ENCODE peak calls at places on chromosomes 1 and 21, in five cellular contexts. M is transverse colon, S is GM12878, Z is HCT116, L is sigmoid colon. B is an unnamed sample.

GRCh38 chr1:21261551-21262281 is 28.5 kb downstream of the ECE1 start:
- DNase-seq in M (peak), S (no peak), Z (peak), L (peak), B (no peak)

GRCh38 chr1:203239906-203240305 is 10.4 kb upstream of the CHIT1 start:
- DNase-seq in M (no peak), S (no peak), Z (no peak), L (no peak), B (no peak)

GRCh38 chr1:203692565-203693470 is 66.2 kb downstream of the ATP2B4 start:
- DNase-seq in M (peak), S (no peak), Z (peak), L (peak), B (no peak)

GRCh38 chr1:117143856-117144255 is 22.3 kb upstream of the TRIM45 start:
- DNase-seq in M (no peak), S (no peak), Z (no peak), L (no peak), B (no peak)

GRCh38 chr1:8002329-8003320 is 23.5 kb downstream of the ERRFI1 start:
- DNase-seq in M (no peak), S (no peak), Z (no peak), L (no peak), B (no peak)

GRCh38 chr1:233025156-233025555 is 74.7 kb downstream of the NTPCR start:
- DNase-seq in M (peak), S (no peak), Z (no peak), L (no peak), B (no peak)

GRCh38 chr1:112358061-112358770 is 37.8 kb upstream of the CTTNBP2NL start:
- DNase-seq in M (no peak), S (no peak), Z (no peak), L (no peak), B (no peak)

GRCh38 chr1:37372740-37373139 is 101.6 kb upstream of the ZC3H12A start:
- DNase-seq in M (no peak), S (no peak), Z (no peak), L (peak), B (no peak)

GRCh38 chr1:57908471-57908870 is 484.6 kb upstream of the DAB1 start:
- DNase-seq in M (no peak), S (no peak), Z (no peak), L (no peak), B (no peak)

GRCh38 chr1:26602378-26602959 is 72.9 kb downstream of the RPS6KA1 start:
- DNase-seq in M (peak), S (no peak), Z (peak), L (no peak), B (no peak)

GRCh38 chr1:97332716-97333115 is 588.1 kb downstream of the DPYD start:
- DNase-seq in M (no peak), S (no peak), Z (no peak), L (no peak), B (no peak)

GRCh38 chr21:42525228-42525604 is 11.6 kb downstream of the SLC37A1 start:
- DNase-seq in M (no peak), S (no peak), Z (no peak), L (peak), B (no peak)

GRCh38 chr1:32073387-32074229 is 869 bp downstream of the TMEM39B start:
- DNase-seq in M (no peak), S (peak), Z (no peak), L (no peak), B (no peak)

GRCh38 chr1:155698382-155699038 is 9.6 kb downstream of the DAP3 start:
- DNase-seq in M (no peak), S (no peak), Z (no peak), L (no peak), B (no peak)

GRCh38 chr1:246415028-246415427 is 92.1 kb downstream of the SMYD3 start:
- DNase-seq in M (no peak), S (no peak), Z (no peak), L (no peak), B (no peak)

GRCh38 chr1:186927884-186928283 is 99.1 kb downstream of the PLA2G4A start:
- DNase-seq in M (no peak), S (no peak), Z (no peak), L (no peak), B (no peak)

GRCh38 chr1:175808573-175808972 is 65.2 kb upstream of the TNR start:
- DNase-seq in M (no peak), S (no peak), Z (no peak), L (no peak), B (no peak)

GRCh38 chr1:17309701-17310640 is 2.0 kb downstream of the PADI4 start:
- DNase-seq in M (no peak), S (no peak), Z (no peak), L (peak), B (no peak)

GRCh38 chr1:50610563-50610962 is 187.3 kb upstream of the DMRTA2 start:
- DNase-seq in M (no peak), S (peak), Z (no peak), L (no peak), B (no peak)

GRCh38 chr1:202589190-202589680 is 121.0 kb downstream of the SYT2 start:
- DNase-seq in M (peak), S (no peak), Z (peak), L (peak), B (no peak)

GRCh38 chr1:83872515-83872914 is 126.4 kb downstream of the TTLL7 start:
- DNase-seq in M (no peak), S (no peak), Z (no peak), L (no peak), B (no peak)

GRCh38 chr1:202233824-202234223 is 40.2 kb downstream of the LGR6 start:
- DNase-seq in M (no peak), S (no peak), Z (no peak), L (no peak), B (no peak)

GRCh38 chr1:54800899-54801759 is at the start of gene TTC22:
- DNase-seq in M (peak), S (peak), Z (peak), L (peak), B (peak)

GRCh38 chr1:96519851-96520281 is 201.7 kb upstream of the PTBP2 start:
- DNase-seq in M (no peak), S (no peak), Z (no peak), L (peak), B (no peak)

GRCh38 chr1:29999595-29999994 is 723.8 kb downstream of the MATN1 start:
- DNase-seq in M (no peak), S (no peak), Z (no peak), L (no peak), B (no peak)

GRCh38 chr21:21101911-21102310 is 103.7 kb downstream of the NCAM2 start:
- DNase-seq in M (no peak), S (no peak), Z (no peak), L (no peak), B (no peak)

GRCh38 chr1:12697406-12697805 is 18.5 kb upstream of the AADACL3 start:
- DNase-seq in M (no peak), S (no peak), Z (no peak), L (no peak), B (no peak)

GRCh38 chr1:67415041-67415440 is 15.2 kb downstream of the SERBP1 start:
- DNase-seq in M (no peak), S (no peak), Z (no peak), L (no peak), B (no peak)

GRCh38 chr1:154431586-154432373 is 26.6 kb downstream of the IL6R start:
- DNase-seq in M (no peak), S (no peak), Z (no peak), L (peak), B (no peak)

GRCh38 chr1:235939488-235939775 is 72.7 kb upstream of the LYST start:
- DNase-seq in M (no peak), S (no peak), Z (no peak), L (no peak), B (no peak)

GRCh38 chr1:164061528-164061927 is 497.5 kb upstream of the PBX1 start:
- DNase-seq in M (no peak), S (no peak), Z (no peak), L (no peak), B (no peak)

GRCh38 chr1:65762081-65762862 is 30.4 kb upstream of the PDE4B start:
- DNase-seq in M (no peak), S (no peak), Z (no peak), L (no peak), B (no peak)

GRCh38 chr1:226355679-226356583 is 47.0 kb upstream of the LIN9 start:
- DNase-seq in M (peak), S (no peak), Z (no peak), L (no peak), B (no peak)

GRCh38 chr1:6554907-6555778 is at the start of gene TAS1R1:
- DNase-seq in M (peak), S (no peak), Z (no peak), L (peak), B (no peak)

GRCh38 chr1:20507248-20507563 is 745 bp downstream of the MUL1 start:
- DNase-seq in M (no peak), S (no peak), Z (no peak), L (no peak), B (no peak)

GRCh38 chr21:45556645-45557601 is 14.7 kb upstream of the SLC19A1 start:
- DNase-seq in M (no peak), S (no peak), Z (no peak), L (peak), B (no peak)

DNA sequence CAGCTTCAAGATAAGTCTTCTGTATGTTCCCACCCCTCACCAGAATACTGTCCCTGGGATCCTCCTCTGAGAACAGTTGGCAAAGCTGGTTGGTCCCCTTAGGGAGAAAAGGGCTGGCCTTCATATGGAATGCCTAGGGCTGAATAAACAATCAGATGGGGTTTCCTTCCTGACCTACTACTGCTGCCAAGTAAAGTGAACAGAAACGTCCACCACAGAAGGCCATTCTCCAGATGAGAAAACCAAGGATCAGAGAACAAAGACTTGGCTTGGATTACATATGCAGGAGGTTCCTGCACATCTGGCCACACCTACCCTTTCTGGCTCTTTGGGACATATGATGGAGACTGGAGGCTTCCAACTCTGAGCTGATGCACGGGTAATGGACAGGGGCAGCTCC is 194.5 kb downstream of the HIVEP3 start:
- DNase-seq in M (no peak), S (no peak), Z (no peak), L (no peak), B (no peak)
- TF ChIP-seq POLR2AphosphoS5 in M (no peak), S (no peak), Z (no peak), L (no peak), B (no peak)

DNA sequence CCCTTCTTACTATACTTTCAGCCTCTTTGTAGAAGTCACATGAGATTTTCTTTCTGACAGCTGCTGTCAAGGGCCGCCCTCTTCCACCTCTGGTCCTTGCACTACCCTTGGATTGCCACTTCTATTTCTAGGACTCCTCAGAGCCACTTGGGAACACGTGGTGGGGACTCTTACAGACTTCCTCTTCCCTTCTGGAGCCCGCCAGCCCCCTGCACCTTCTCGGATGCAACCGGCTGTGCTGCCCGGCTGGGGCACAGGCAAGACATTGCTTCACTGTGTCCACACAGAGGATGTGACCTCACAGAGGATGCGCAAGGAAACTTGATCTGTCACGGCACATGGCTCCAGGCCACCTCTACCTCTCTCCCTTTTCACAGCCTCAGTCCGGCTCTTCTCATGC is 2.4 kb upstream of the IKBKE start:
- DNase-seq in M (peak), S (no peak), Z (no peak), L (peak), B (no peak)
- TF ChIP-seq POLR2AphosphoS5 in M (no peak), S (no peak), Z (no peak), L (no peak), B (no peak)

DNA sequence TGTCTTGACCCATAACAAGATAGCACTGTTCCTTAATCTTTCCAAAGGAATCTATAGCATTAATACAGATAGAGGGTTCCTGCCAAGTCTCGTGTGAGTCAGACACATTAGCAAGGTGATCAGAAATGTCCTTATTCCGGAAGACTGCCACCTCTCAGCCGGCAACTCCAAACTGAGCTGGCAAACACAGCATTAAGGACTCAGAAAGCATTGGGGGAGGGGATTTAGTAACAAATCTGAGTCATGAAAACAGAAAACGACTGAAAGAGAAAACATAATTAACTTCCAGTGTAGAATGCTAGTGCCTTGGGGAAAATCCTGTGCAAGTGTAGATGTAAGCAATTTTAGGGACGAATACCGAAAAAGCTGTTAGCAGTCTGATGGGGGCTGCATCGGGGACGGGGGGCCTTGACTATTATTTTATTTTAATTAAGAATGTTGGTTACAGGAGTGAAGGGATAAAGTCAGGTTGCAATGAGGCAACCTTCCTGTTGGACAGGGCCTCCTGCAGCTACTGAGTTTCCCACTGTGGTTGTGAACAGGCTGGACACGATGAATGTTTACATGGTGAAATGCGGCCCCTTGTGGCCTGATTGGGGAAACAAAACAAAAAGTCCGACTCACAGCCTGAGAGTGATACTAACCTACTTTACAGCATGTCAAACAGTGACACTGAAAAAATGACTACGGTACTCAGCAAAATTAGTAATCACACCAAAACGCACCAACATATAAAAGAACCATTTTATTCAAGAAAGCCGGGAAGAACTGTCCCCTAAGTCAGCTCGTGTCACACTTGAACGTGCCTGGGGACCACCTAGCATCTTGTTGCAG is 20.7 kb downstream of the MIS18A start:
- DNase-seq in M (peak), S (no peak), Z (peak), L (peak), B (peak)
- TF ChIP-seq POLR2AphosphoS5 in M (no peak), S (no peak), Z (no peak), L (no peak), B (no peak)

DNA sequence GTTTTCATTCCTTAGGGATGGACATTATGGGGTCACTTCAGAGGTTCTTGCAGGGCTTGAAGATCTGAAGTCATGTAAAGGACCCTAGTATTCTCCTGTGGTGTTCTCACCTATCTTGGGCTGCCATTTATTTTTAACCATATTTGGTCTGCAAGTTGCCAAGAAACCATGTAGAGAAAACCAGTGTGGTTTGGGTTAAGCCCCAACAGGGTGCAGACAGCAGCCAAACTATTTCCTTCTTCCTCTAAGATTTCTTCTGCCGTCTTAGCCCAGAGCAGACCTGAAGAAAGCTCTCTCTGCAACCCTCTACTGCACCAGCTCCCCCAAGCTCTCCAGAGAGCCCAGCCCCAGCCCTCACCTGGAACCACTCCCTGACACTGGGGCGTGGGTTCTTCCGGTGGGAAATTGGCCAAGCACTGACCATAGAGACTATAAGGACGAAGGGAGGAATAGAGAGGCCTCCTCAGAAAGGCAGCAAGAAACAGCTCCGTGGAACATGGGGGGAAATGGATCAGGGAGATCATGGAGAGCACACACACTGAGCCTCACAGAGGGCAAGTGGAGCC is 136.6 kb downstream of the SYF2 start:
- DNase-seq in M (no peak), S (no peak), Z (no peak), L (no peak), B (no peak)
- TF ChIP-seq POLR2AphosphoS5 in M (no peak), S (no peak), Z (no peak), L (no peak), B (no peak)

GRCh38 chr21:41121785-41122415 is 46.1 kb upstream of the BACE2 start:
- DNase-seq in M (peak), S (peak), Z (peak), L (peak), B (peak)
- TF ChIP-seq POLR2AphosphoS5 in M (no peak), S (no peak), Z (no peak), L (no peak), B (no peak)

GRCh38 chr1:194431121-194431520 is 1244.7 kb upstream of the B3GALT2 start:
- DNase-seq in M (no peak), S (no peak), Z (no peak), L (no peak), B (no peak)
- TF ChIP-seq POLR2AphosphoS5 in M (no peak), S (no peak), Z (no peak), L (no peak), B (no peak)

GRCh38 chr1:227729144-227729880 is 5.8 kb downstream of the JMJD4 start:
- DNase-seq in M (no peak), S (no peak), Z (no peak), L (no peak), B (no peak)

GRCh38 chr1:227729881-227730629 is 5.0 kb downstream of the JMJD4 start:
- DNase-seq in M (peak), S (no peak), Z (peak), L (no peak), B (peak)

GRCh38 chr1:227731696-227732585 is 3.2 kb downstream of the JMJD4 start:
- DNase-seq in M (no peak), S (no peak), Z (no peak), L (no peak), B (no peak)

GRCh38 chr1:227731241-227731677 is 3.8 kb downstream of the JMJD4 start:
- DNase-seq in M (no peak), S (no peak), Z (no peak), L (no peak), B (no peak)

GRCh38 chr1:227730630-227731151 is 4.4 kb downstream of the JMJD4 start:
- DNase-seq in M (no peak), S (no peak), Z (no peak), L (no peak), B (no peak)
- TF ChIP-seq POLR2AphosphoS5 in M (no peak), S (no peak), Z (peak), L (no peak), B (no peak)

GRCh38 chr1:198730952-198731351 is 92.1 kb downstream of the PTPRC start:
- DNase-seq in M (no peak), S (no peak), Z (no peak), L (no peak), B (no peak)
- TF ChIP-seq POLR2AphosphoS5 in M (no peak), S (no peak), Z (no peak), L (no peak), B (no peak)

GRCh38 chr1:56535362-56535761 is 44.0 kb downstream of the PLPP3 start:
- DNase-seq in M (no peak), S (no peak), Z (no peak), L (no peak), B (no peak)
- TF ChIP-seq POLR2AphosphoS5 in M (no peak), S (no peak), Z (no peak), L (no peak), B (no peak)